ENCODE peak calls at places on chromosomes 5 and 9, in five cellular contexts. W is K562, M is HCT116, P is H1, E is WTC11. O is an unnamed sample.

GRCh38 chr5:42360641-42361320 is 62.5 kb upstream of the GHR start:
- DNase-seq in W (no peak), M (no peak), P (peak), E (no peak), O (no peak)

GRCh38 chr5:9838906-9839305 is 208.8 kb upstream of the TAS2R1 start:
- DNase-seq in W (no peak), M (no peak), P (no peak), E (no peak), O (no peak)

GRCh38 chr9:127938298-127938690 is 640 bp upstream of the DPM2 start:
- DNase-seq in W (peak), M (no peak), P (no peak), E (no peak), O (no peak)

GRCh38 chr5:60945760-60946253 is 802 bp downstream of the NDUFAF2 start:
- DNase-seq in W (peak), M (no peak), P (no peak), E (no peak), O (peak)

GRCh38 chr5:9787813-9788600 is 157.9 kb upstream of the TAS2R1 start:
- DNase-seq in W (no peak), M (no peak), P (no peak), E (no peak), O (no peak)

GRCh38 chr9:122816163-122816867 is 12.1 kb downstream of the PDCL start:
- DNase-seq in W (no peak), M (no peak), P (no peak), E (no peak), O (no peak)

GRCh38 chr9:38620483-38621433 is at the start of gene ANKRD18A:
- DNase-seq in W (no peak), M (peak), P (peak), E (peak), O (no peak)

GRCh38 chr5:10400834-10401233 is 40.8 kb upstream of the ROPN1L start:
- DNase-seq in W (no peak), M (no peak), P (no peak), E (no peak), O (no peak)

GRCh38 chr9:93668261-93668871 is 92.0 kb downstream of the PHF2 start:
- DNase-seq in W (peak), M (no peak), P (no peak), E (peak), O (no peak)

GRCh38 chr5:64299805-64300204 is 134.2 kb downstream of the RNF180 start:
- DNase-seq in W (no peak), M (no peak), P (no peak), E (no peak), O (no peak)

GRCh38 chr5:5178121-5178520 is 38.0 kb downstream of the ADAMTS16 start:
- DNase-seq in W (no peak), M (no peak), P (no peak), E (no peak), O (no peak)

GRCh38 chr9:8660383-8660782 is 860.8 kb upstream of the DMAC1 start:
- DNase-seq in W (no peak), M (no peak), P (no peak), E (no peak), O (no peak)

GRCh38 chr5:64883912-64884311 is 115.2 kb downstream of the CWC27 start:
- DNase-seq in W (no peak), M (no peak), P (no peak), E (no peak), O (no peak)

GRCh38 chr5:149367249-149367971 is 9.6 kb downstream of the PCYOX1L start:
- DNase-seq in W (peak), M (peak), P (peak), E (peak), O (no peak)

GRCh38 chr9:89168901-89169813 is 9.5 kb downstream of the SHC3 start:
- DNase-seq in W (no peak), M (no peak), P (no peak), E (no peak), O (no peak)

GRCh38 chr5:177546262-177546741 is 8.1 kb downstream of the FAM193B start:
- DNase-seq in W (no peak), M (no peak), P (peak), E (no peak), O (no peak)

GRCh38 chr5:81195334-81195929 is 37.7 kb upstream of the CKMT2 start:
- DNase-seq in W (no peak), M (no peak), P (no peak), E (no peak), O (no peak)

GRCh38 chr9:137305060-137305787 is 3.2 kb upstream of the NRARP start:
- DNase-seq in W (peak), M (no peak), P (no peak), E (peak), O (no peak)

GRCh38 chr9:88087906-88088305 is 50.4 kb downstream of the SPATA31C2 start:
- DNase-seq in W (no peak), M (no peak), P (no peak), E (no peak), O (no peak)

GRCh38 chr5:81495286-81495685 is 101.4 kb upstream of the ACOT12 start:
- DNase-seq in W (no peak), M (no peak), P (no peak), E (no peak), O (no peak)

GRCh38 chr5:171431251-171431777 is 11.9 kb downstream of the FGF18 start:
- DNase-seq in W (no peak), M (no peak), P (no peak), E (peak), O (no peak)

GRCh38 chr5:61603211-61603908 is 271.3 kb downstream of the ZSWIM6 start:
- DNase-seq in W (no peak), M (no peak), P (no peak), E (peak), O (no peak)

GRCh38 chr9:117409321-117409720 is 5.5 kb downstream of the ASTN2 start:
- DNase-seq in W (no peak), M (no peak), P (no peak), E (no peak), O (no peak)

GRCh38 chr5:72167257-72167656 is 60.0 kb downstream of the MAP1B start:
- DNase-seq in W (no peak), M (no peak), P (no peak), E (no peak), O (no peak)

GRCh38 chr5:34411470-34412346 is 244.4 kb upstream of the RAI14 start:
- DNase-seq in W (no peak), M (no peak), P (peak), E (peak), O (no peak)

GRCh38 chr9:114746591-114746990 is 59.2 kb downstream of the TNFSF15 start:
- DNase-seq in W (no peak), M (no peak), P (no peak), E (no peak), O (no peak)

GRCh38 chr9:88533951-88534455 is 975 bp upstream of the NXNL2 start:
- DNase-seq in W (peak), M (no peak), P (no peak), E (peak), O (no peak)

GRCh38 chr9:98539954-98540353 is 168.8 kb downstream of the GABBR2 start:
- DNase-seq in W (no peak), M (no peak), P (no peak), E (no peak), O (no peak)

GRCh38 chr5:154162475-154163217 is 27.9 kb upstream of the GALNT10 start:
- DNase-seq in W (no peak), M (no peak), P (no peak), E (no peak), O (no peak)

GRCh38 chr5:74275204-74275992 is 365.1 kb downstream of the ENC1 start:
- DNase-seq in W (no peak), M (no peak), P (no peak), E (no peak), O (no peak)

GRCh38 chr5:73391441-73391871 is 57.1 kb downstream of the FOXD1 start:
- DNase-seq in W (no peak), M (no peak), P (no peak), E (no peak), O (no peak)

GRCh38 chr9:37989632-37990155 is 79.3 kb downstream of the SHB start:
- DNase-seq in W (no peak), M (no peak), P (no peak), E (no peak), O (no peak)

GRCh38 chr5:27015758-27016157 is 22.6 kb downstream of the CDH9 start:
- DNase-seq in W (no peak), M (no peak), P (no peak), E (no peak), O (no peak)

GRCh38 chr9:124403246-124403645 is 12.0 kb downstream of the PSMB7 start:
- DNase-seq in W (no peak), M (no peak), P (no peak), E (no peak), O (no peak)
- TF ChIP-seq ATF3 in W (no peak), M (no peak), P (no peak), E (no peak), O (no peak)

GRCh38 chr9:131590907-131591844 is 45.9 kb downstream of the PRRT1B start:
- DNase-seq in W (peak), M (peak), P (peak), E (peak), O (peak)

GRCh38 chr9:131590449-131590848 is 45.1 kb downstream of the PRRT1B start:
- DNase-seq in W (no peak), M (no peak), P (no peak), E (no peak), O (no peak)

GRCh38 chr9:131593255-131593820 is 48.0 kb downstream of the PRRT1B start:
- DNase-seq in W (no peak), M (no peak), P (no peak), E (no peak), O (no peak)

GRCh38 chr9:131589993-131590392 is 44.7 kb downstream of the PRRT1B start:
- DNase-seq in W (no peak), M (no peak), P (no peak), E (no peak), O (no peak)

DNA sequence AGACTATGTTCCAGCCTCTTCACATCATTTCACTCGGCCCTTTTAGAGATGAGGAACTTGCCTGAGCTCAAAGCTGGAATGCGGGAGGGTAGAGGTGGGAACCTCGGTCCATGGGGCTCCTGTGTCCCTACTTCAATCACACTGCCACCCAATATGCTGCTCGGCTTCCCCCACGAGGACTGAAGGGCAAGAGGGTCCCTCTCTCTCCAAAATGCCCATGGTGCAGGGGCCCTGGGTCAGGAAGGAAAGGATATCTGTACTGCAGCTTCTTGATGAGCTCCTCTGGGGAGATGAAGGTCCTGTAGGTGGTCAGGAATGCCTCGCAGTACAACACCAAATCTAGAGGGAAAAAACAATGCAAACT is 46.5 kb downstream of the PRRT1B start:
- DNase-seq in W (no peak), M (no peak), P (no peak), E (no peak), O (no peak)
- TF ChIP-seq ATF3 in W (no peak), M (no peak), P (no peak), E (no peak), O (no peak)

DNA sequence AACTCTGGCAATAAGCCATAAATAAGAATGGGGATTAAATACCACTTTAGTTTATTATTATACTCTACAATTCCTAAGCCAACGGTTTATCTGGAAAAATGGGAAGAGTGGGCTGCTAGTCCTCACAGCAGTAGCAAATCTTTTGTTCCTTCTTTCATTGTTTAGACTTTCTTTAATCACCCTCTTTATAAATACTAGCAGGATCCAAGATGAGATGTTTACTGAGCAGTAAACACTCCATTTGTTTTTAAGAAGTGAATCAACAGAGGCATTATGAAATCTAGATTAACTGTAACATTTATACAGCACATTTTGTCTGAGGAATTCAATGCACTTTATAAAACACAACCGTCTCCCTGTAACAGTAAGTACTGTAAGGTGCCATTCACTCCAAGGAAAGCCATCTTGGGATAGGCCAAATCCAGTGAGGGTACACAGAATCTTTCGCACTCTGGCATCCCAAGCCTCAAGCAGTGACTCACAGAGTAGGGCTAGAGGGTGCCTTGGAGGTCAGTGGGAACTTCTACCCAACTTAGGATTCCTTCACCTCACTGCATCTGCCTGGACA is 89.6 kb downstream of the DROSHA start:
- DNase-seq in W (no peak), M (no peak), P (no peak), E (no peak), O (no peak)
- TF ChIP-seq ATF3 in W (no peak), M (no peak), P (no peak), E (no peak), O (no peak)

DNA sequence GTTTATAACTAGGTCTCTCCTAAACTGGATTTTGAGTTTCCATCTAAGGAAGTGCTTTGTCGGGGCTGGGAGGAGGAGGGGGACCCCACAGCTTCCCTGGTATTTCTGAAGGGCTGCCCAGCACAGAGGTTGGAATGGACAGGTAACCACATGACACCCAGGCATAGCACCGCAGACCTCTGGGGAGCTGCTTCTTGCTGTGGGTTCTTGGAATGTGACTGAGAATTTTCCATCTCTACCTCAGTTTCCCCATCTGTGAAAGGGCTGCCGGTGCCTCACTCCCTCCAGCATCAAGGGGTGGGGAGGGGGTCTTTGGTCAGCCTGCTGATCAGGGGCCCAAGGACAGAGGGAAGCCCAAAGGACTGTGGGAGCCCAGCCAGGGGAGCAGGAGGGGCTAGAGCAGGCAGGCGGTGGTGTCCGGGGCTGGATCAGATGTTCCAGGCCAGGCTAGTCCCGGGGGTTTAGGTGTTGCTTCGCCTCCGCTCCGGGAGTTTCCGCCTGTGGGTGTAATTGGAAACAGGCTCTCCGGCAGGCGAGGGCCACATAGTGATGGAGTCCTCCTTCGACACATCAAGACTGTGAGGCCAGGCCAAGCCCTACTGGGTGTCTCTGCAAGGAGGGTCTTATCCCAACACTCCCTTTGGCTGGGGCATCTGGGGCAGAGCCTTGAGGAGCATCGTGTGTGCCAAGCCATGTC is 3.3 kb downstream of the OLFML2A start:
- DNase-seq in W (no peak), M (no peak), P (no peak), E (peak), O (no peak)
- TF ChIP-seq ATF3 in W (no peak), M (no peak), P (no peak), E (no peak), O (no peak)

DNA sequence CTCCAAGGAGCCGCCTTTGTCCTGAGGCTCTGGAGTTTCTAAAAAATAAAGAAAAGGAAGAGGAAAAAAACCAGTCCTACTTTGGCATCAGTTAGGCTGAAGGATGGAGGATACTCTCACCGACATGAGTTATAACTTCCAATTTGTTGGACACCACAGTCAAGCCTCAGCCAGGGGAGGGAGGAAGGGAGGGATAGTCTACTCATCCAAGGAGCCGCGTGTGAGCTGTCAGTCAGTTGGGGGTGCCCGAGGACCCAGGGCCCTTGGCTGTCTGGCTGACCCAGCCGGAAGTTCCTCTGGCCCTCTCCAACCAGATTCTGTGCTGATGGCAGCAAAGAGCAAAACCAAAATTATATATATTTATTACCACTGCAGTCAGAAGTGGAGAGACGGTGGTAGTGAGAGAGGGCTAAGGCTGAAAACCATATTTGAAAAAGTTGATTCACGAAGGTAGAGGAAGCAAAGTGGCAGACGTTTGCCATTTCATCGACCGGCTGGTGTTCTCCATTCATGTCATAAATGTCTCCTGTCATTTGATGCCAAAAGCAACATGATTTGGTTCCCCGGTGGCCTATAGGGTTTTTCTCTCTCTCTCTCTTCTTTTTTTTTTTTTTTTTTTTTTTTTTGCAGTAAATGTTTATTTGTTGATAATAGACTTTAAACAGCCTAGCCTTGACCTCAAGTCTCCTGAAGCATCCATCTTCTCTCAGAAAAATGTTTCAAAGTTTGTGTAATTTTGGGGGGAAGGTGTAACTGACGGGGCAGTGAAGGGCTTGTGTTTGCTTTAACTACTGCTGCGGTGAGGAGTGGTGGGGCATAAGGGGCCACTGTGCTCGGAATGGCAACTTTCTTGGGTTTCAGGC is 7.6 kb downstream of the LMX1B start:
- DNase-seq in W (no peak), M (no peak), P (no peak), E (no peak), O (no peak)
- TF ChIP-seq ATF3 in W (no peak), M (no peak), P (no peak), E (no peak), O (no peak)

DNA sequence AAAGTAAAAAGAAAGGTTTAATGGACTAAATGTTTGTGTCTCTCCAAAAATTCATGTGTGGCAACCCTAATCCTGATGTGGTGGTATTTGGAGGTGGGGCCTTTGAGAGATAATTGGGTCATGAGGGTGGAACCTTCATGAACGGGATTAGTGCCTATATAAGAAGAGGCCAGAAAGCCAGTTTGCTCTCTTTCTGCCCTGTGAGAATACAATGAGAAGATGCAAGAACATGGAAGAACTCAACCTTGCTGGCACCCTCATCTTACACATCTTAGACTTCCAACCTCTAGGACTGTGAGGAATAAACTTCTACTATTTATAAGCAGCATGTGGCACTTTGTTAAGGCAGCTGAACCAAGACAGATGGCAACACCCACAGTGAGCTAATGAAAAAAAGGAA is 159.5 kb downstream of the PLK2 start:
- DNase-seq in W (no peak), M (no peak), P (no peak), E (no peak), O (no peak)
- TF ChIP-seq ATF3 in W (no peak), M (no peak), P (no peak), E (no peak), O (no peak)

GRCh38 chr5:120146787-120147186 is 317.3 kb upstream of the PRR16 start:
- DNase-seq in W (no peak), M (no peak), P (no peak), E (no peak), O (no peak)

GRCh38 chr5:120151825-120152224 is 312.3 kb upstream of the PRR16 start:
- DNase-seq in W (no peak), M (no peak), P (no peak), E (no peak), O (no peak)

GRCh38 chr5:120152472-120152871 is 311.6 kb upstream of the PRR16 start:
- DNase-seq in W (no peak), M (no peak), P (no peak), E (no peak), O (no peak)

GRCh38 chr5:120150770-120151169 is 313.3 kb upstream of the PRR16 start:
- DNase-seq in W (no peak), M (no peak), P (no peak), E (no peak), O (no peak)

GRCh38 chr5:120151181-120151580 is 312.9 kb upstream of the PRR16 start:
- DNase-seq in W (no peak), M (no peak), P (no peak), E (no peak), O (no peak)
- TF ChIP-seq ATF3 in W (no peak), M (no peak), P (no peak), E (no peak), O (no peak)

DNA sequence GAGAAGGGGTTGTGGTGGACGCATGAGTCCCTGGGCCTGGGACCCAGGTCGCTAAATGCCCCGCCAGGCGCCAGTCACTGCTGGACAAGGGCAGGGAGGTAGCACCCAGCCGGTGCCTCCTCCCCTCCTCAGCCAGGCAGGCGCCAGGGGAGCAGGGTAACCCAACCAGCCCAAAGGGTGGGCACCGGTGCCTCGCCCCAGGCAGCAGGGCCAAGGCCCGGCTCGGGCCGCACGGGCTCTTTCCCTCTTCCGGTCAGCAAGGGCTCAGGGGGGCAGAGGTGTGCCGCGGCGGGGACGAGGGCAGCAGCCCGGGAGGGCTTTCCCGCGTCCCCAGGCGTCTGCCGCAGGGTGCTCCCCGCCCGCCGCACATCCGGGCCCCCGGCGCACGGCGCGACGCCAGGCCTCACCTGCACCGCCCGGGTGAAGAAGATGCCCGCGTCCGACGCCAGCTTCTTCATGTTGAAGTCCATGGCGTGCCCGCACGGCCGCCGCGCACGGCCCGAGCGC is 393 bp downstream of the SH3GLB2 start:
- DNase-seq in W (peak), M (no peak), P (no peak), E (no peak), O (no peak)
- TF ChIP-seq ATF3 in W (no peak), M (no peak), P (no peak), E (no peak), O (no peak)

GRCh38 chr9:133304477-133305377 is 29.7 kb upstream of the ABO start:
- DNase-seq in W (no peak), M (no peak), P (no peak), E (no peak), O (no peak)
- TF ChIP-seq ATF3 in W (no peak), M (no peak), P (no peak), E (no peak), O (no peak)

O was measured in GM12878.